ENCODE peak calls at places on chromosomes 6 and 20, in eight cellular contexts. I is ovary, G is GM12865, L is MCF 10A, C is fibroblast of mammary gland, F is AG04449, U is AG04450, P is HFF-Myc. D is an unnamed sample.

GRCh38 chr6:57265755-57266221 is 43.7 kb upstream of the RAB23 start:
- DNase-seq in U (peak), C (peak), F (no peak), G (peak), I (no peak), P (no peak), L (peak), D (peak)

GRCh38 chr6:3125832-3126231 is 7.3 kb downstream of the BPHL start:
- DNase-seq in L (no peak), U (no peak), C (no peak), F (no peak), G (no peak), P (no peak), I (no peak), D (no peak)

GRCh38 chr6:38150681-38151296 is 331.3 kb downstream of the ZFAND3 start:
- DNase-seq in U (no peak), C (no peak), I (no peak), L (no peak), F (no peak), P (no peak), G (no peak), D (no peak)

GRCh38 chr6:136435096-136435495 is 115.1 kb downstream of the MAP7 start:
- DNase-seq in U (no peak), I (no peak), P (no peak), C (no peak), L (no peak), G (no peak), F (no peak), D (no peak)

GRCh38 chr20:53622247-53623114 is 28.8 kb upstream of the ZNF217 start:
- DNase-seq in C (no peak), P (no peak), I (no peak), F (no peak), U (no peak), L (no peak), G (peak), D (no peak)

GRCh38 chr6:190596-191395 is 101.5 kb upstream of the DUSP22 start:
- DNase-seq in G (peak), P (no peak), C (no peak), F (no peak), U (no peak), L (peak), I (no peak), D (peak)

GRCh38 chr6:3742076-3742425 is 9.5 kb downstream of the PXDC1 start:
- DNase-seq in I (no peak), G (no peak), F (no peak), P (no peak), C (no peak), U (no peak), L (peak), D (no peak)

GRCh38 chr6:4732691-4733315 is 43.4 kb upstream of the CDYL start:
- DNase-seq in C (peak), P (peak), F (peak), U (peak), I (peak), G (no peak), L (peak), D (peak)

GRCh38 chr6:129662406-129662766 is 47.6 kb downstream of the ARHGAP18 start:
- DNase-seq in G (peak), F (no peak), P (no peak), C (no peak), I (no peak), L (no peak), U (no peak), D (no peak)

GRCh38 chr20:20454850-20455627 is 87.1 kb downstream of the INSM1 start:
- DNase-seq in F (no peak), P (no peak), L (no peak), I (no peak), C (no peak), G (no peak), U (no peak), D (no peak)

GRCh38 chr6:74969591-74970267 is 236.1 kb downstream of the COL12A1 start:
- DNase-seq in L (no peak), P (no peak), U (no peak), I (no peak), F (no peak), C (no peak), G (no peak), D (no peak)

GRCh38 chr20:24673678-24674570 is 204.5 kb downstream of the SYNDIG1 start:
- DNase-seq in G (no peak), C (peak), I (no peak), P (no peak), F (no peak), U (no peak), L (peak), D (peak)

GRCh38 chr6:26342106-26342999 is 22.6 kb upstream of the BTN3A2 start:
- DNase-seq in U (no peak), G (peak), C (peak), P (no peak), F (no peak), L (peak), I (no peak), D (peak)

GRCh38 chr6:42136508-42137191 is 5.8 kb downstream of the C6orf132 start:
- DNase-seq in G (peak), F (no peak), U (peak), I (no peak), P (no peak), L (peak), C (peak), D (peak)

GRCh38 chr6:75233097-75233615 is 10.4 kb downstream of the COX7A2 start:
- DNase-seq in L (no peak), F (no peak), G (no peak), U (no peak), P (no peak), C (no peak), I (no peak), D (no peak)

GRCh38 chr20:51275181-51275580 is 252.3 kb upstream of the KCNG1 start:
- DNase-seq in P (no peak), F (no peak), I (no peak), C (peak), U (no peak), G (no peak), L (no peak), D (no peak)

GRCh38 chr6:153045271-153045670 is 42.8 kb upstream of the MTRF1L start:
- DNase-seq in P (no peak), I (no peak), L (no peak), F (no peak), C (no peak), G (no peak), U (no peak), D (no peak)

GRCh38 chr6:132929141-132929540 is 114.8 kb downstream of the RPS12 start:
- DNase-seq in C (no peak), L (no peak), U (no peak), F (no peak), G (no peak), I (no peak), P (no peak), D (no peak)

GRCh38 chr6:36662380-36662779 is 16.1 kb upstream of the CDKN1A start:
- DNase-seq in F (no peak), C (no peak), L (no peak), U (no peak), P (no peak), I (no peak), G (peak), D (no peak)

GRCh38 chr20:24677626-24678328 is 208.3 kb downstream of the SYNDIG1 start:
- DNase-seq in I (no peak), G (no peak), U (no peak), C (no peak), F (no peak), P (no peak), L (no peak), D (no peak)

GRCh38 chr6:127198549-127198948 is 68.1 kb upstream of the RNF146 start:
- DNase-seq in L (peak), G (no peak), C (peak), I (no peak), U (no peak), P (no peak), F (no peak), D (peak)

GRCh38 chr6:99746261-99746895 is 139.7 kb downstream of the PRDM13 start:
- DNase-seq in P (peak), L (peak), F (peak), U (peak), I (peak), G (peak), C (peak), D (peak)

GRCh38 chr20:61389077-61389476 is 137.0 kb downstream of the CDH4 start:
- DNase-seq in P (no peak), G (no peak), U (no peak), L (no peak), F (no peak), I (no peak), C (no peak), D (no peak)
- TF ChIP-seq CTCF in P (no peak), G (no peak), U (no peak), L (no peak), F (no peak), I (no peak), C (no peak), D (no peak)

GRCh38 chr6:5997420-5998093 is 9.2 kb downstream of the NRN1 start:
- DNase-seq in U (no peak), C (peak), I (no peak), G (peak), L (no peak), P (no peak), F (no peak), D (no peak)

GRCh38 chr6:5996701-5997419 is 9.9 kb downstream of the NRN1 start:
- DNase-seq in P (no peak), C (peak), I (no peak), F (no peak), U (no peak), L (no peak), G (no peak), D (no peak)

GRCh38 chr6:5998236-5998635 is 8.5 kb downstream of the NRN1 start:
- DNase-seq in G (no peak), F (no peak), P (no peak), U (no peak), I (no peak), L (no peak), C (peak), D (no peak)

GRCh38 chr6:5999688-6000608 is 6.8 kb downstream of the NRN1 start:
- DNase-seq in I (no peak), G (no peak), U (no peak), L (no peak), F (no peak), C (no peak), P (no peak), D (no peak)

GRCh38 chr6:5998741-5999687 is 7.7 kb downstream of the NRN1 start:
- DNase-seq in G (no peak), C (peak), U (no peak), F (no peak), P (no peak), L (no peak), I (no peak), D (no peak)
- TF ChIP-seq CTCF in G (no peak), C (no peak), U (no peak), F (peak), P (peak), L (no peak), I (no peak), D (no peak)

GRCh38 chr20:63021356-63022321 is 14.9 kb upstream of the BHLHE23 start:
- DNase-seq in C (no peak), U (no peak), L (no peak), P (no peak), F (no peak), G (no peak), I (no peak), D (no peak)
- TF ChIP-seq CTCF in C (no peak), U (no peak), L (no peak), P (no peak), F (no peak), G (no peak), I (no peak), D (no peak)

GRCh38 chr6:46652232-46652602 is 401 bp downstream of the CYP39A1 start:
- DNase-seq in P (no peak), U (no peak), C (no peak), G (no peak), F (no peak), I (no peak), L (no peak), D (no peak)

GRCh38 chr6:46653439-46653942 is 716 bp downstream of the SLC25A27 start:
- DNase-seq in F (no peak), C (peak), U (no peak), P (no peak), L (no peak), G (no peak), I (no peak), D (no peak)

GRCh38 chr6:46652603-46653438 is at the start of the genes CYP39A1 and SLC25A27:
- DNase-seq in C (peak), F (no peak), P (peak), G (peak), I (peak), U (peak), L (peak), D (peak)

GRCh38 chr6:46657642-46658041 is 4.9 kb downstream of the SLC25A27 start:
- DNase-seq in P (no peak), F (no peak), I (no peak), G (no peak), L (no peak), C (no peak), U (no peak), D (no peak)

DNA sequence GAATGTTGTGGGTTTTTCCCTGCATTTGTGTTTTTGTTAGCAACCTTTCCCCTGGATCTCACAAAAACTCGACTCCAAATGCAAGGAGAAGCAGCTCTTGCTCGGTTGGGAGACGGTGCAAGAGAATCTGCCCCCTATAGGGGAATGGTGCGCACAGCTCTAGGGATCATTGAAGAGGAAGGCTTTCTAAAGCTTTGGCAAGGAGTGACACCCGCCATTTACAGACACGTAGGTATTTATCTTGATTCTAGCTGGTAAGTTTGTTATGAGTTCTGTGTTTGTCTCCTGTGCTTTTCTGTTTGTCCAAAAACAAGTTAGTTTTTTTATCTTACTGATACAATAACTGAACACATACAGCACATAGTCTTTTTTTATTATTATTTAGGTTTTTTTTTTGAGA is 3.0 kb downstream of the SLC25A27 start:
- DNase-seq in L (no peak), C (no peak), F (no peak), U (no peak), G (peak), P (no peak), I (no peak), D (no peak)
- TF ChIP-seq CTCF in L (peak), C (peak), F (no peak), U (peak), G (no peak), P (peak), I (no peak), D (peak)

GRCh38 chr6:43953256-43953655 is 174.0 kb downstream of the MRPL14 start:
- DNase-seq in F (no peak), I (no peak), G (no peak), U (no peak), L (no peak), C (no peak), P (no peak), D (no peak)

GRCh38 chr6:43953794-43954310 is 173.4 kb downstream of the MRPL14 start:
- DNase-seq in G (no peak), U (no peak), I (no peak), C (peak), F (no peak), P (no peak), L (no peak), D (no peak)

GRCh38 chr6:43951756-43952675 is 175.2 kb downstream of the MRPL14 start:
- DNase-seq in G (no peak), F (no peak), L (no peak), I (no peak), P (no peak), C (no peak), U (no peak), D (no peak)

GRCh38 chr6:43951063-43951755 is 176.0 kb downstream of the MRPL14 start:
- DNase-seq in I (no peak), P (no peak), U (no peak), L (peak), C (peak), F (no peak), G (peak), D (no peak)

DNA sequence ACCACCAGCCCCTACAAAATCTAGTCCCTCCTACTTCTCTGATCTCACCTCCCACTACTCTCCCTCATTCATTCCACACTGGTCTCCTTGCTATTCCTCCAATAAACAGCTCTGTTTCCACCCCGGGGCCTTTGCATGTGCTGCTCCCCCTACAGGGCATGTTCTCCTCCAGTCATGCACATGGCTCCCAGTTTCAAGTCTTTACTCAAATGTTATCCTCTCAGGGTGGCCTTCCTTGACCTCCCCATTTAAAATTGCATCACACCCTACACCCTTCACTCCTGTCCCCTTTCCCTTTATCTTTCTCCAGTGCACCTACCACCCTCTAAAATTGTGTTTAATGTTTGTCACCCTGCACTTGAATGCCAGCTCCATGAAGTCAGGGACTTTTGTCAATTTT is 174.5 kb downstream of the MRPL14 start:
- DNase-seq in G (peak), L (peak), U (no peak), P (no peak), C (no peak), F (no peak), I (no peak), D (no peak)
- TF ChIP-seq CTCF in G (peak), L (no peak), U (no peak), P (peak), C (peak), F (no peak), I (no peak), D (no peak)

GRCh38 chr6:17506962-17507361 is 93.1 kb upstream of the FAM8A1 start:
- DNase-seq in I (no peak), G (no peak), F (no peak), U (no peak), P (no peak), L (no peak), C (no peak), D (no peak)

GRCh38 chr6:17504005-17504404 is 96.1 kb upstream of the FAM8A1 start:
- DNase-seq in L (no peak), U (no peak), I (no peak), P (no peak), F (no peak), G (no peak), C (no peak), D (no peak)

GRCh38 chr6:17506531-17506930 is 93.6 kb upstream of the FAM8A1 start:
- DNase-seq in P (no peak), G (no peak), F (no peak), U (no peak), L (no peak), I (no peak), C (no peak), D (no peak)

GRCh38 chr6:17505767-17506280 is 94.3 kb upstream of the FAM8A1 start:
- DNase-seq in C (peak), U (peak), I (no peak), L (peak), G (no peak), P (no peak), F (no peak), D (peak)

GRCh38 chr6:17505062-17505476 is 95.0 kb upstream of the FAM8A1 start:
- DNase-seq in G (peak), C (peak), I (no peak), F (no peak), U (no peak), L (peak), P (no peak), D (peak)
- TF ChIP-seq CTCF in G (peak), C (peak), I (no peak), F (peak), U (peak), L (peak), P (no peak), D (peak)

GRCh38 chr6:169395080-169395805 is 141.6 kb upstream of the THBS2 start:
- DNase-seq in G (no peak), L (peak), F (no peak), P (no peak), U (no peak), I (no peak), C (no peak), D (peak)
- TF ChIP-seq CTCF in G (no peak), L (no peak), F (no peak), P (no peak), U (no peak), I (no peak), C (no peak), D (no peak)

D was measured in bronchial epithelial cell.